ENCODE peak calls at places on chromosomes 16 and 17, in seven cellular contexts. H, P, X, F, K, E and V are unnamed samples.

GRCh38 chr17:30292490-30292858 is 730 bp upstream of the BLMH start:
- DNase-seq in H (no peak), X (no peak), E (no peak), F (no peak), P (no peak), K (no peak), V (peak)

GRCh38 chr16:3659200-3659599 is 4.7 kb downstream of the DNASE1 start:
- DNase-seq in H (no peak), P (no peak), X (no peak), K (no peak), F (no peak), E (no peak), V (no peak)

GRCh38 chr16:56879276-56879675 is 14.3 kb downstream of the SLC12A3 start:
- DNase-seq in F (no peak), X (no peak), K (no peak), P (no peak), H (no peak), E (no peak), V (no peak)

GRCh38 chr17:35052780-35053179 is 10.7 kb downstream of the RFFL start:
- DNase-seq in E (no peak), X (no peak), K (peak), P (no peak), F (no peak), H (no peak), V (no peak)

GRCh38 chr17:31575043-31575442 is 183.6 kb downstream of the RAB11FIP4 start:
- DNase-seq in P (no peak), F (no peak), H (no peak), K (no peak), E (no peak), X (no peak), V (no peak)

GRCh38 chr17:76968707-76969597 is 100.7 kb downstream of the MGAT5B start:
- DNase-seq in H (no peak), F (peak), X (no peak), K (no peak), P (no peak), E (no peak), V (peak)

GRCh38 chr16:53904533-53904932 is 200.6 kb downstream of the FTO start:
- DNase-seq in F (no peak), K (no peak), P (no peak), E (no peak), H (no peak), X (no peak), V (no peak)

GRCh38 chr17:18968945-18969887 is 17.3 kb downstream of the SLC5A10 start:
- DNase-seq in F (no peak), K (no peak), E (no peak), H (no peak), X (no peak), P (no peak), V (no peak)

GRCh38 chr17:5562661-5563360 is 21.5 kb downstream of the NLRP1 start:
- DNase-seq in K (no peak), H (no peak), E (no peak), X (no peak), F (no peak), P (no peak), V (no peak)

GRCh38 chr16:51133130-51133529 is 17.9 kb downstream of the SALL1 start:
- DNase-seq in E (no peak), H (no peak), P (no peak), X (no peak), F (no peak), K (no peak), V (no peak)

GRCh38 chr17:33207231-33207630 is 85.9 kb downstream of the ASIC2 start:
- DNase-seq in F (no peak), X (no peak), E (no peak), P (no peak), H (no peak), K (no peak), V (no peak)

GRCh38 chr17:18217412-18218015 is 7.9 kb upstream of the LLGL1 start:
- DNase-seq in X (peak), P (peak), E (no peak), K (peak), H (peak), F (peak), V (peak)

GRCh38 chr16:79668502-79668901 is 68.0 kb upstream of the MAF start:
- DNase-seq in P (no peak), K (no peak), H (no peak), E (no peak), F (no peak), X (no peak), V (no peak)

GRCh38 chr17:73360961-73361761 is 49.4 kb upstream of the CDC42EP4 start:
- DNase-seq in X (no peak), H (no peak), K (no peak), E (no peak), F (no peak), P (no peak), V (no peak)

GRCh38 chr17:82444941-82445521 is 5.5 kb downstream of the CYBC1 start:
- DNase-seq in X (no peak), H (peak), P (no peak), E (no peak), K (no peak), F (no peak), V (peak)

GRCh38 chr16:14485131-14485551 is 144.9 kb downstream of the PARN start:
- DNase-seq in H (no peak), F (no peak), K (no peak), X (no peak), P (no peak), E (no peak), V (no peak)

GRCh38 chr17:60716766-60717165 is 39.1 kb downstream of the BCAS3 start:
- DNase-seq in H (no peak), K (no peak), E (no peak), P (no peak), X (no peak), F (no peak), V (no peak)

GRCh38 chr17:72372185-72372584 is 251.4 kb downstream of the SOX9 start:
- DNase-seq in F (no peak), X (no peak), H (no peak), K (peak), P (no peak), E (no peak), V (no peak)

GRCh38 chr16:69929480-69929879 is 21.7 kb upstream of the CLEC18A start:
- DNase-seq in F (no peak), H (no peak), E (no peak), K (no peak), X (no peak), P (no peak), V (no peak)

GRCh38 chr17:17063546-17064122 is 21.4 kb downstream of the MPRIP start:
- DNase-seq in H (peak), F (no peak), E (no peak), K (peak), X (peak), P (no peak), V (peak)

GRCh38 chr16:86836503-86837125 is 258.3 kb downstream of the FOXL1 start:
- DNase-seq in H (no peak), F (no peak), E (peak), K (peak), X (no peak), P (no peak), V (no peak)

GRCh38 chr16:15450624-15451023 is 16.2 kb downstream of the BMERB1 start:
- DNase-seq in E (no peak), X (no peak), K (no peak), H (no peak), P (no peak), F (no peak), V (no peak)

GRCh38 chr17:75557075-75557851 is 30.3 kb upstream of the MYO15B start:
- DNase-seq in F (no peak), K (peak), H (no peak), X (peak), E (no peak), P (no peak), V (peak)

GRCh38 chr16:75229172-75230031 is 10.6 kb downstream of the CTRB1 start:
- DNase-seq in H (no peak), X (no peak), E (no peak), F (no peak), P (no peak), K (no peak), V (no peak)